ENCODE peak calls at places on chromosome 1, in six cellular contexts. One of them, this sample, is unnamed.

GRCh38 chr1:91742848-91743292 is 143.1 kb downstream of the TGFBR3 start:
- DNase-seq in germinal center: no peak
- DNase-seq in NAMALWA: no peak
- DNase-seq in activated naive CD8-positive, alpha-beta T cell treated with anti-CD3 and anti-CD28 coated beads for 36 hours: no peak
- DNase-seq in NCI-H446: peak
- DNase-seq in posterior cingulate gyrus: no peak
- DNase-seq in this sample: no peak

GRCh38 chr1:35448344-35448801 is 108.8 kb downstream of the KIAA0319L start:
- DNase-seq in germinal center: no peak
- DNase-seq in NAMALWA: no peak
- DNase-seq in activated naive CD8-positive, alpha-beta T cell treated with anti-CD3 and anti-CD28 coated beads for 36 hours: no peak
- DNase-seq in NCI-H446: no peak
- DNase-seq in posterior cingulate gyrus: no peak
- DNase-seq in this sample: no peak

GRCh38 chr1:6944434-6944833 is 159.2 kb downstream of the CAMTA1 start:
- DNase-seq in germinal center: no peak
- DNase-seq in NAMALWA: no peak
- DNase-seq in activated naive CD8-positive, alpha-beta T cell treated with anti-CD3 and anti-CD28 coated beads for 36 hours: no peak
- DNase-seq in NCI-H446: no peak
- DNase-seq in posterior cingulate gyrus: no peak
- DNase-seq in this sample: no peak

GRCh38 chr1:28535180-28535579 is 17.7 kb upstream of the TRNAU1AP start:
- DNase-seq in germinal center: no peak
- DNase-seq in NAMALWA: no peak
- DNase-seq in activated naive CD8-positive, alpha-beta T cell treated with anti-CD3 and anti-CD28 coated beads for 36 hours: no peak
- DNase-seq in NCI-H446: no peak
- DNase-seq in posterior cingulate gyrus: no peak
- DNase-seq in this sample: no peak

GRCh38 chr1:229896306-229896705 is 170.7 kb upstream of the GALNT2 start:
- DNase-seq in germinal center: no peak
- DNase-seq in NAMALWA: no peak
- DNase-seq in activated naive CD8-positive, alpha-beta T cell treated with anti-CD3 and anti-CD28 coated beads for 36 hours: no peak
- DNase-seq in NCI-H446: no peak
- DNase-seq in posterior cingulate gyrus: no peak
- DNase-seq in this sample: no peak

GRCh38 chr1:230068952-230069684 is 2.1 kb downstream of the GALNT2 start:
- DNase-seq in germinal center: no peak
- DNase-seq in NAMALWA: peak
- DNase-seq in activated naive CD8-positive, alpha-beta T cell treated with anti-CD3 and anti-CD28 coated beads for 36 hours: no peak
- DNase-seq in NCI-H446: peak
- DNase-seq in posterior cingulate gyrus: no peak
- DNase-seq in this sample: no peak

GRCh38 chr1:93559045-93559444 is 111.1 kb downstream of the FNBP1L start:
- DNase-seq in germinal center: no peak
- DNase-seq in NAMALWA: peak
- DNase-seq in activated naive CD8-positive, alpha-beta T cell treated with anti-CD3 and anti-CD28 coated beads for 36 hours: no peak
- DNase-seq in NCI-H446: no peak
- DNase-seq in posterior cingulate gyrus: no peak
- DNase-seq in this sample: no peak

GRCh38 chr1:111452581-111452980 is 3.3 kb downstream of the ATP5PB start:
- DNase-seq in germinal center: no peak
- DNase-seq in NAMALWA: no peak
- DNase-seq in activated naive CD8-positive, alpha-beta T cell treated with anti-CD3 and anti-CD28 coated beads for 36 hours: no peak
- DNase-seq in NCI-H446: no peak
- DNase-seq in posterior cingulate gyrus: no peak
- DNase-seq in this sample: no peak

GRCh38 chr1:182392045-182393028 is 747 bp upstream of the GLUL start:
- DNase-seq in germinal center: peak
- DNase-seq in NAMALWA: peak
- DNase-seq in activated naive CD8-positive, alpha-beta T cell treated with anti-CD3 and anti-CD28 coated beads for 36 hours: peak
- DNase-seq in NCI-H446: peak
- DNase-seq in posterior cingulate gyrus: no peak
- DNase-seq in this sample: peak

GRCh38 chr1:226677121-226678020 is 61.7 kb downstream of the ITPKB start:
- DNase-seq in germinal center: peak
- DNase-seq in NAMALWA: peak
- DNase-seq in activated naive CD8-positive, alpha-beta T cell treated with anti-CD3 and anti-CD28 coated beads for 36 hours: peak
- DNase-seq in NCI-H446: peak
- DNase-seq in posterior cingulate gyrus: peak
- DNase-seq in this sample: peak

GRCh38 chr1:112905420-112906154 is 50.4 kb downstream of the SLC16A1 start:
- DNase-seq in germinal center: no peak
- DNase-seq in NAMALWA: no peak
- DNase-seq in activated naive CD8-positive, alpha-beta T cell treated with anti-CD3 and anti-CD28 coated beads for 36 hours: no peak
- DNase-seq in NCI-H446: no peak
- DNase-seq in posterior cingulate gyrus: no peak
- DNase-seq in this sample: no peak

This sample was measured in central memory CD4-positive, alpha-beta T cell.